ENCODE peak calls at places on chromosomes 16 and 17, in five cellular contexts. J is stimulated activated CD4-positive, alpha-beta T cell treated with anti-CD3 and anti-CD28 coated beads, Interleukin-15, amount 100 ng/mL, for 1 hour; O is right lobe of liver; C is activated CD8-positive, alpha-beta memory T cell treated with anti-CD3 and anti-CD28 coated beads, Interleukin-2, amount 50 U/mL, for 4 hours; Z is prostate gland. P is an unnamed sample.

GRCh38 chr16:85541619-85542547 is 71.2 kb upstream of the GSE1 start:
- DNase-seq in O (no peak), C (no peak), J (no peak), Z (no peak), P (no peak)

GRCh38 chr16:64202571-64202970 is 919.3 kb downstream of the CDH11 start:
- DNase-seq in Z (no peak), J (no peak), O (no peak), C (no peak), P (no peak)

GRCh38 chr16:70696952-70697600 is 11.2 kb upstream of the MTSS2 start:
- DNase-seq in Z (peak), O (no peak), C (no peak), J (no peak), P (peak)

GRCh38 chr16:56426585-56426984 is 1.2 kb upstream of the AMFR start:
- DNase-seq in Z (no peak), C (no peak), O (no peak), J (no peak), P (no peak)

GRCh38 chr17:69524854-69525253 is 110.4 kb downstream of the MAP2K6 start:
- DNase-seq in Z (no peak), C (no peak), O (no peak), J (no peak), P (no peak)

GRCh38 chr16:58011652-58012051 is 10.4 kb downstream of the USB1 start:
- DNase-seq in Z (no peak), O (no peak), J (no peak), C (no peak), P (no peak)

GRCh38 chr17:58351710-58352017 is 337 bp downstream of the SUPT4H1 start:
- DNase-seq in J (no peak), O (no peak), C (no peak), Z (no peak), P (no peak)

GRCh38 chr16:82042841-82043240 is 7.8 kb downstream of the HSD17B2 start:
- DNase-seq in C (no peak), J (no peak), Z (no peak), O (no peak), P (no peak)

GRCh38 chr17:57946798-57947358 is 8.3 kb downstream of the CUEDC1 start:
- DNase-seq in Z (peak), C (peak), O (peak), J (no peak), P (peak)

GRCh38 chr17:61551255-61551742 is 39.7 kb downstream of the NACA2 start:
- DNase-seq in J (no peak), O (no peak), Z (no peak), C (no peak), P (no peak)

GRCh38 chr17:66549731-66550207 is 247.4 kb downstream of the PRKCA start:
- DNase-seq in Z (no peak), C (no peak), J (no peak), O (no peak), P (no peak)

GRCh38 chr16:49980166-49980565 is 44.9 kb upstream of the CNEP1R1 start:
- DNase-seq in O (no peak), Z (no peak), J (no peak), C (no peak), P (no peak)

GRCh38 chr17:60863892-60864673 is 186.4 kb downstream of the BCAS3 start:
- DNase-seq in J (no peak), C (no peak), O (no peak), Z (no peak), P (no peak)

GRCh38 chr17:82300707-82301270 is 16.6 kb downstream of the CD7 start:
- DNase-seq in O (peak), C (peak), Z (peak), J (peak), P (no peak)

GRCh38 chr16:14024300-14024699 is 46.8 kb upstream of the MRTFB start:
- DNase-seq in C (no peak), O (no peak), Z (no peak), J (no peak), P (no peak)

GRCh38 chr17:5027921-5028320 is 7.3 kb downstream of the SLC52A1 start:
- DNase-seq in O (no peak), C (no peak), J (no peak), Z (no peak), P (no peak)

GRCh38 chr16:11748404-11749254 is 6.0 kb upstream of the TXNDC11 start:
- DNase-seq in J (no peak), Z (no peak), C (no peak), O (no peak), P (no peak)

GRCh38 chr17:79925242-79925957 is 86.2 kb upstream of the CBX4 start:
- DNase-seq in C (no peak), Z (peak), J (no peak), O (peak), P (peak)

GRCh38 chr17:7260601-7261376 is 1.5 kb downstream of the CLDN7 start:
- DNase-seq in O (peak), C (peak), J (no peak), Z (peak), P (no peak)

GRCh38 chr16:82758406-82758805 is 131.6 kb downstream of the CDH13 start:
- DNase-seq in J (no peak), C (no peak), Z (no peak), O (no peak), P (no peak)

GRCh38 chr17:7130626-7131467 is 16.2 kb upstream of the ASGR2 start:
- DNase-seq in C (no peak), Z (no peak), O (no peak), J (no peak), P (no peak)

GRCh38 chr16:72198021-72198420 is 26.1 kb upstream of the PMFBP1 start:
- DNase-seq in Z (no peak), C (no peak), J (no peak), O (no peak), P (no peak)

GRCh38 chr16:3485097-3485470 is 10.2 kb downstream of the C16orf90 start:
- DNase-seq in C (no peak), J (no peak), Z (no peak), O (no peak), P (no peak)

GRCh38 chr16:59305850-59306249 is 571.7 kb upstream of the GOT2 start:
- DNase-seq in Z (no peak), O (no peak), J (no peak), C (no peak), P (no peak)

GRCh38 chr17:39927928-39928867 is 666 bp downstream of the LRRC3C start:
- DNase-seq in Z (peak), C (no peak), J (no peak), O (peak), P (no peak)

GRCh38 chr16:71573387-71574094 is 3.4 kb downstream of the TAT start:
- DNase-seq in Z (no peak), C (no peak), O (peak), J (no peak), P (no peak)

GRCh38 chr17:75454193-75454592 is 2.2 kb upstream of the TMEM94 start:
- DNase-seq in J (no peak), C (no peak), O (no peak), Z (no peak), P (no peak)

GRCh38 chr16:30561212-30561816 is 3.1 kb upstream of the ZNF764 start:
- DNase-seq in O (peak), C (no peak), J (no peak), Z (no peak), P (no peak)

GRCh38 chr17:8736362-8736761 is 8.3 kb downstream of the CCDC42 start:
- DNase-seq in O (no peak), C (no peak), J (no peak), Z (no peak), P (no peak)

GRCh38 chr17:75864448-75864871 is 9.3 kb upstream of the WBP2 start:
- DNase-seq in O (no peak), J (no peak), Z (no peak), C (no peak), P (peak)